ENCODE peak calls at places on chromosomes 13 and 19, in eight cellular contexts. W is tibial artery, R is T-helper 22 cell, K is Peyer's patch, I is T-helper 1 cell, H is bronchial epithelial cell, F is ACHN, Z is sigmoid colon. U is an unnamed sample.

GRCh38 chr13:33911521-33911920 is 93.6 kb downstream of the RFC3 start:
- DNase-seq in W (no peak), R (no peak), K (no peak), I (no peak), H (peak; percentile 65), F (no peak), Z (no peak), U (no peak)

GRCh38 chr13:112343591-112343990 is 32.6 kb upstream of the SPACA7 start:
- DNase-seq in W (peak; percentile 28), R (no peak), K (no peak), I (no peak), H (no peak), F (no peak), Z (no peak), U (no peak)

GRCh38 chr19:16033136-16033530 is 43.2 kb upstream of the TPM4 start:
- DNase-seq in W (no peak), R (no peak), K (peak; percentile 21), I (no peak), H (no peak), F (no peak), Z (peak; percentile 53), U (no peak)

GRCh38 chr19:1183543-1184172 is 9.6 kb upstream of the SBNO2 start:
- DNase-seq in W (no peak), R (no peak), K (peak; percentile 85), I (no peak), H (peak; percentile 75), F (peak; percentile 69), Z (no peak), U (no peak)

GRCh38 chr13:48222358-48223015 is 10.5 kb upstream of the ITM2B start:
- DNase-seq in W (peak; percentile 73), R (no peak), K (peak; percentile 62), I (no peak), H (peak; percentile 72), F (peak; percentile 25), Z (peak; percentile 73), U (no peak)

GRCh38 chr19:35545855-35546381 is 492 bp downstream of the TMEM147 start:
- DNase-seq in W (no peak), R (peak; percentile 26), K (peak; percentile 55), I (peak; percentile 72), H (no peak), F (peak; percentile 32), Z (peak; percentile 70), U (no peak)

GRCh38 chr13:43537124-43537523 is 249.6 kb downstream of the ENOX1 start:
- DNase-seq in W (no peak), R (no peak), K (no peak), I (no peak), H (no peak), F (no peak), Z (no peak), U (no peak)

GRCh38 chr19:3320354-3320670 is 46.1 kb upstream of the NFIC start:
- DNase-seq in W (no peak), R (no peak), K (no peak), I (no peak), H (no peak), F (no peak), Z (peak; percentile 53), U (no peak)

GRCh38 chr13:60379837-60380236 is 17.2 kb upstream of the TDRD3 start:
- DNase-seq in W (no peak), R (no peak), K (no peak), I (no peak), H (no peak), F (peak; percentile 16), Z (no peak), U (no peak)

GRCh38 chr13:101626925-101627555 is 174.6 kb downstream of the ITGBL1 start:
- DNase-seq in W (no peak), R (no peak), K (peak; percentile 55), I (peak; percentile 72), H (no peak), F (peak; percentile 24), Z (no peak), U (no peak)

GRCh38 chr19:2618611-2619010 is 83.9 kb downstream of the GNG7 start:
- DNase-seq in W (peak; percentile 83), R (peak; percentile 49), K (peak; percentile 87), I (peak; percentile 70), H (peak; percentile 71), F (peak; percentile 41), Z (peak; percentile 80), U (no peak)

GRCh38 chr19:17479325-17479791 is 9.0 kb downstream of the SLC27A1 start:
- DNase-seq in W (no peak), R (no peak), K (no peak), I (no peak), H (no peak), F (no peak), Z (no peak), U (peak; percentile 57)

U was measured in brain pericyte.